ENCODE peak calls at places on chromosomes 1 and 21, in four cellular contexts. T is bronchial epithelial cell, Z is WERI-Rb-1, G is Caco-2. B is an unnamed sample. For H3K27me3 and H3K36me3, the result is how much of the 10 kb centered on the place peaks cover.

GRCh38 chr21:38322551-38322950 is 65.8 kb downstream of the KCNJ15 start:
- DNase-seq in Z (no peak), G (no peak), T (no peak), B (no peak)

GRCh38 chr1:220353229-220354012 is 81.2 kb upstream of the RAB3GAP2 start:
- DNase-seq in G (no peak), Z (peak), T (no peak), B (peak)

GRCh38 chr1:44242761-44243160 is 29.5 kb downstream of the DMAP1 start:
- DNase-seq in Z (no peak), T (no peak), G (no peak), B (no peak)

GRCh38 chr1:55259906-55260608 is 44.9 kb upstream of the USP24 start:
- DNase-seq in Z (no peak), T (no peak), G (no peak), B (no peak)

GRCh38 chr1:109370712-109371270 is 26.9 kb downstream of the SORT1 start:
- DNase-seq in T (peak), G (no peak), Z (no peak), B (no peak)

GRCh38 chr1:20486457-20487235 is 636 bp upstream of the CAMK2N1 start:
- DNase-seq in Z (peak), G (peak), T (no peak), B (peak)

GRCh38 chr1:90402893-90403849 is 313.9 kb downstream of the BARHL2 start:
- DNase-seq in G (peak), Z (no peak), T (peak), B (no peak)

GRCh38 chr1:156726549-156727226 is 1.6 kb upstream of the METTL25B start:
- DNase-seq in T (peak), Z (peak), G (peak), B (peak)

GRCh38 chr21:44878053-44878982 is 4.8 kb upstream of the PTTG1IP start:
- DNase-seq in T (peak), Z (no peak), G (no peak), B (no peak)

GRCh38 chr21:15701845-15702244 is 27.9 kb upstream of the USP25 start:
- DNase-seq in Z (no peak), T (no peak), G (no peak), B (no peak)

GRCh38 chr1:24105368-24106160 is 6.4 kb downstream of the MYOM3 start:
- DNase-seq in T (no peak), Z (no peak), G (no peak), B (no peak)

GRCh38 chr1:58881471-58881994 is 97.7 kb upstream of the JUN start:
- DNase-seq in Z (no peak), T (peak), G (peak), B (no peak)

GRCh38 chr1:229117664-229118300 is 153.1 kb upstream of the RAB4A start:
- DNase-seq in Z (no peak), T (peak), G (no peak), B (no peak)

GRCh38 chr1:221782461-221782860 is 40.6 kb upstream of the DUSP10 start:
- DNase-seq in T (no peak), G (no peak), Z (no peak), B (peak)

GRCh38 chr1:117672756-117673155 is 66.9 kb downstream of the TENT5C start:
- DNase-seq in G (no peak), Z (no peak), T (no peak), B (no peak)

GRCh38 chr1:43451701-43452532 is 1.8 kb downstream of the HYI start:
- DNase-seq in G (no peak), Z (no peak), T (no peak), B (no peak)

GRCh38 chr1:61271412-61271789 is 189.0 kb downstream of the NFIA start:
- DNase-seq in Z (no peak), G (no peak), T (no peak), B (no peak)

GRCh38 chr1:29868944-29869343 is 632.6 kb downstream of the PTPRU start:
- DNase-seq in Z (no peak), G (no peak), T (no peak), B (no peak)

GRCh38 chr1:42783092-42783491 is 1.7 kb upstream of the TMEM269 start:
- DNase-seq in T (no peak), Z (no peak), G (no peak), B (no peak)

GRCh38 chr21:36699026-36699545 is at the start of gene SIM2:
- DNase-seq in Z (peak), T (peak), G (peak), B (peak)

GRCh38 chr1:235424092-235424491 is 56.9 kb downstream of the TBCE start:
- DNase-seq in G (no peak), Z (no peak), T (no peak), B (no peak)

GRCh38 chr1:56758135-56758534 is 61.1 kb downstream of the FYB2 start:
- DNase-seq in T (peak), Z (peak), G (peak), B (peak)

GRCh38 chr1:17485280-17485679 is 45.8 kb upstream of the RCC2 start:
- DNase-seq in Z (peak), T (peak), G (peak), B (peak)

GRCh38 chr1:98783821-98784220 is 122.3 kb downstream of the SNX7 start:
- DNase-seq in T (no peak), Z (peak), G (no peak), B (no peak)

GRCh38 chr1:172764378-172764777 is 105.5 kb downstream of the FASLG start:
- DNase-seq in Z (no peak), G (no peak), T (no peak), B (no peak)

GRCh38 chr1:67536957-67537646 is 106.9 kb upstream of the SERBP1 start:
- DNase-seq in T (no peak), Z (no peak), G (no peak), B (no peak)

GRCh38 chr1:203777596-203777995 is 12.6 kb downstream of the LAX1 start:
- DNase-seq in G (peak), Z (no peak), T (peak), B (no peak)

GRCh38 chr1:152328801-152329391 is 3.9 kb upstream of the FLG start:
- DNase-seq in T (no peak), Z (no peak), G (no peak), B (no peak)

GRCh38 chr1:109620890-109621289 is 1.3 kb downstream of the AMPD2 start:
- DNase-seq in Z (peak), T (peak), G (peak), B (peak)

GRCh38 chr1:208120426-208120790 is 123.8 kb downstream of the PLXNA2 start:
- DNase-seq in T (no peak), Z (no peak), G (no peak), B (no peak)

GRCh38 chr1:165886193-165886592 is 58.8 kb downstream of the UCK2 start:
- DNase-seq in Z (no peak), T (no peak), G (no peak), B (no peak)

GRCh38 chr1:116759636-116760035 is 5.4 kb downstream of the CD2 start:
- DNase-seq in T (no peak), G (no peak), Z (no peak), B (no peak)

GRCh38 chr1:44696789-44697188 is 22.3 kb downstream of the ARMH1 start:
- DNase-seq in G (no peak), T (no peak), Z (no peak), B (no peak)

GRCh38 chr21:25956993-25957714 is 213.4 kb downstream of the APP start:
- DNase-seq in T (peak), G (no peak), Z (no peak), B (no peak)

GRCh38 chr1:85494074-85494956 is 29.4 kb upstream of the DDAH1 start:
- DNase-seq in G (no peak), Z (peak), T (no peak), B (no peak)

GRCh38 chr1:81111818-81112217 is 688.9 kb upstream of the ADGRL2 start:
- DNase-seq in T (peak), Z (no peak), G (no peak), B (no peak)

GRCh38 chr21:38793060-38793459 is 12.7 kb upstream of the ETS2 start:
- DNase-seq in G (no peak), T (no peak), Z (no peak), B (no peak)

GRCh38 chr1:37945743-37946702 is 830 bp downstream of the INPP5B start:
- DNase-seq in Z (peak), T (no peak), G (no peak), B (peak)

DNA sequence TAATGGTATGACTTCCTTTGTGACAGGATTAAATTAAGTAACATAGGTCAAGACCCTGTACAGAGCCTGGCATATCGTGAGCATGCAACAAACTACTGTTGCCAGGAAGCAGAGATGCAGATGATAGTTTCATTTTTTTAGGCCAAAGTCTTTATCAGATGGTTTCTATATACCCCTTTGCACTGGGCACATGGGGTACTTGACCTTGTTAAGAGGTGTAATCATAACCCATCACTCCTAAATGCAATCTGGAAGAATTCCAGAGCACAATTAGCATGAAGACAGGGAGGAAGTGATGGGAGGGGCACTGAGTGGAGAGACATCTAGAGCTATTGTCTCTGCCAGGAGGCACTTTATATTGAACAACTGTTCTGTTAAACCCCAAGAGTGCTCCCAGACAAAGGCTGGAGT is 22.1 kb downstream of the ZBTB17 start:
- DNase-seq in Z (no peak), T (peak), G (no peak), B (no peak)
- H3K4me3 ChIP-seq in Z (no peak), T (no peak), G (no peak), B (no peak)

DNA sequence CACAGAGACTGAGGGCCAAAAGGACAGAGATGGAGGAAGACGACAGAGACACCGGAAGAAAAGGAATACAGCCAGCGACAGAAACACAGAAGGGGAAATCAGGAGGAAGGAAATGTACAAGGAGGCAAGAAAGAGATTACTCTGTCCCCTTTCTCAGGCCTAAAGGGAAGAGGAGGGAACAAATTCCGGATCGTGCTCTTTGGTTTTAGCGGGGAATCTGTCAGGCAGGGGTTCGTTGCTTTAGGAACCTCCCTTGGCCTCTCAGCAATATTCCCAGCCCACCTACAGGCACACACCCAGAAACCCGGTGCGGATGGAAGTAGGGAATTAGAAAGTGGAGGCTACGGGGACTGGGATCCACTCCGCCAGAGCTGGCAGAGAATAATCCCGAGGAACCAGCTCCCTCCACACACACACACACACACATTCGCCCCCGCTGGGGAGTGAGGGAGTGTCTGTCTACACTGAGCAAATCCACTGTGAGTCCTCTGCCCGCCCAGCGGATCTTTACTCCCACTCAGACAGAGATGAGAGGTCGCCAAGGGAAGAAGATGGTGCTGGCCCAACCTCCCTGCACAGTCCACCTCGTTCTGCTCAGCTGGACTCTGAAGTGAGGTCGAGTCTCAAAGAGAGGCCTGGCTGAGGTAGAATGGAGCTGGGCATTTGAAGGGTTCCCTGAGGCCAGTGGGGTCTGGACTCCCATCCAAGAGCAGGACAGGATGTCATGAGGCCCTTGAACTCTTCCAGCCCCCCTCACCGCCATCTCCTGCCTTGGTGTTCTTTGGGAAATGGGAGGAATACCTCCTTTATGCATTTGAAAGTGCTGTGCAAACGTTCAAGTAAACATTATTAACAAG is 5.7 kb downstream of the TAL1 start:
- DNase-seq in T (no peak), Z (peak), G (no peak), B (peak)
- H3K27me3 ChIP-seq in T (half or more), Z (half or more), G (under half), B (half or more)

GRCh38 chr21:33112670-33113596 is 43.0 kb downstream of the OLIG1 start:
- DNase-seq in T (no peak), Z (no peak), G (no peak), B (no peak)

GRCh38 chr21:33114276-33114675 is 44.3 kb downstream of the OLIG1 start:
- DNase-seq in Z (no peak), T (no peak), G (no peak), B (no peak)

GRCh38 chr21:33116669-33117267 is 46.8 kb downstream of the OLIG1 start:
- DNase-seq in Z (no peak), G (no peak), T (no peak), B (no peak)

GRCh38 chr21:33117268-33117888 is 47.4 kb downstream of the OLIG1 start:
- DNase-seq in Z (no peak), T (no peak), G (no peak), B (no peak)

DNA sequence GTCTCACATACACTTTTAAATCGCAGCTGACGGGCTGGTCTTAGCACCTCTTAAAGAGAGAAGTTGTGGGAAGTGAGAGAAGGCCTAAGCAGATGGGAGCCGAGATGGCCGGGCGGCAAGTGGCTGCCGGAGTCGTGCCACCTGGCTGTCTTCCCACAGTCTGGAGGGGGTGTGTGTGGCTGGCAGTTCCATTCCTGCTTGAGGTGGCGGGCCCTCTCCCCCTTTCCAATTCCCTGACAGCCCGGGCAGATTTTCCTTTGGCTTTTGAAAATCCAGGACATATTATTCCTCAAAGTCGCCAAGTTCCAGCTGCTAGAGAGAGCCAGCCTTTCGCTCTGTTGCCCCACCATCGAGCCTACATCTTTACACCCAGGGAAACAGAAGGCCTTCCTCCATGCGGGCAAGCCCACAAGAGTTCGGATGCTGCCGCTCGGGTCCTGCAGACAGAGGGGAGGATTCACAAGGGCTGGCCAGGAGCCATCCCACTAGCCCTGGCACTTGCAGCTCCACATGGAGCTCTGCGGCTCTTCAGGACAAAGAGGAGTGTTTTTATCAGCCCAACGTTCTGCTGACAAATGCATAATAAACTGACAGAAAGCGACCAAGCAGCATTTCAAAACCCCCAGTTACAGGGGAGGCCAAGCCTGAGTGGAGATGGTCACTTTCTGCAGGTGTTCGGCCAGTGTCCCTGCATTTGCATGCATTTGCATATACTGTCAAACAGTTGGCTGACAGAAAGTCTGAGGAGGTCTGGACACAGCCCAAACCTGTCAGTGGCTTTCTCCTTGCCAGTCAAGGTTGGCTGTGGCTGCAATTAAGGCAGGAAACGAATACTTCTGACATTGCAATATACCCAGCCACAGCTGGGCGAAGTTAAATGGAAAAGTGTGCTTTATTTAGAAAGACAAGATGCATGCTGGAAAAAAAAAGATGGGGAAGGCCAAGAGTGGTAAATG is 45.9 kb downstream of the OLIG1 start:
- DNase-seq in T (no peak), Z (no peak), G (no peak), B (no peak)
- H3K36me3 ChIP-seq in T (under half), Z (under half), G (under half), B (under half)

GRCh38 chr21:42308914-42309752 is 6.1 kb downstream of the TFF3 start:
- DNase-seq in G (no peak), Z (no peak), T (no peak), B (peak)
- H3K4me3 ChIP-seq in G (no peak), Z (no peak), T (no peak), B (no peak)

GRCh38 chr1:231487910-231488309 is 40.6 kb upstream of the TSNAX start:
- DNase-seq in T (no peak), Z (no peak), G (no peak), B (no peak)
- H3K27me3 ChIP-seq in T (under half), Z (under half), G (under half), B (under half)